ENCODE peak calls at places on chromosome 21, in five cellular contexts. N, W, B, C and E are unnamed samples.

GRCh38 chr21:45786660-45787059 is 143.1 kb downstream of the PCBP3 start:
- DNase-seq in N (no peak), W (no peak), B (no peak), C (no peak), E (no peak)

GRCh38 chr21:45829566-45830147 is 151.9 kb upstream of the COL6A1 start:
- DNase-seq in N (no peak), W (peak; percentile 6), B (no peak), C (no peak), E (no peak)

GRCh38 chr21:37220433-37220980 is 46.6 kb downstream of the VPS26C start:
- DNase-seq in N (no peak), W (peak; percentile 44), B (no peak), C (no peak), E (peak; percentile 23)

GRCh38 chr21:15706686-15707085 is 23.1 kb upstream of the USP25 start:
- DNase-seq in N (no peak), W (no peak), B (no peak), C (no peak), E (peak; percentile 23)

GRCh38 chr21:35920428-35920827 is 139.9 kb downstream of the SETD4 start:
- DNase-seq in N (no peak), W (no peak), B (no peak), C (no peak), E (no peak)

GRCh38 chr21:45877160-45877438 is 104.5 kb upstream of the COL6A1 start:
- DNase-seq in N (no peak), W (no peak), B (no peak), C (no peak), E (no peak)

GRCh38 chr21:16678479-16678878 is 834.4 kb upstream of the CXADR start:
- DNase-seq in N (no peak), W (no peak), B (no peak), C (no peak), E (no peak)

GRCh38 chr21:27636671-27637070 is 669.8 kb upstream of the ADAMTS5 start:
- DNase-seq in N (no peak), W (no peak), B (no peak), C (no peak), E (no peak)

GRCh38 chr21:22554690-22555316 is 1556.6 kb downstream of the NCAM2 start:
- DNase-seq in N (no peak), W (no peak), B (no peak), C (no peak), E (no peak)

GRCh38 chr21:25292396-25292795 is 314.9 kb downstream of the MRPL39 start:
- DNase-seq in N (no peak), W (no peak), B (no peak), C (no peak), E (no peak)

GRCh38 chr21:16709866-16710550 is 802.8 kb upstream of the CXADR start:
- DNase-seq in N (no peak), W (no peak), B (no peak), C (no peak), E (no peak)

GRCh38 chr21:25297117-25297516 is 310.2 kb downstream of the MRPL39 start:
- DNase-seq in N (no peak), W (no peak), B (no peak), C (no peak), E (no peak)

GRCh38 chr21:17775431-17776126 is 43.6 kb downstream of the C21orf91 start:
- DNase-seq in N (no peak), W (no peak), B (no peak), C (peak; percentile 87), E (peak; percentile 42)

GRCh38 chr21:46119565-46120271 is 21.8 kb downstream of the COL6A2 start:
- DNase-seq in N (no peak), W (no peak), B (no peak), C (no peak), E (peak; percentile 4)

GRCh38 chr21:45724994-45725843 is 81.7 kb downstream of the PCBP3 start:
- DNase-seq in N (no peak), W (no peak), B (no peak), C (no peak), E (no peak)

GRCh38 chr21:45680215-45680614 is 36.7 kb downstream of the PCBP3 start:
- DNase-seq in N (no peak), W (no peak), B (no peak), C (no peak), E (no peak)

GRCh38 chr21:37202221-37202805 is 64.8 kb downstream of the VPS26C start:
- DNase-seq in N (no peak), W (no peak), B (no peak), C (no peak), E (no peak)

GRCh38 chr21:33042812-33043211 is 17.1 kb downstream of the OLIG2 start:
- DNase-seq in N (no peak), W (no peak), B (no peak), C (no peak), E (no peak)

GRCh38 chr21:45224189-45224938 is 63.3 kb downstream of the POFUT2 start:
- DNase-seq in N (no peak), W (no peak), B (no peak), C (peak; percentile 89), E (peak; percentile 42)

GRCh38 chr21:31983120-31983519 is 110.3 kb downstream of the HUNK start:
- DNase-seq in N (no peak), W (no peak), B (no peak), C (no peak), E (no peak)

GRCh38 chr21:36791695-36792451 is 93.0 kb downstream of the SIM2 start:
- DNase-seq in N (peak; percentile 79), W (peak; percentile 70), B (no peak), C (no peak), E (no peak)

GRCh38 chr21:31257265-31257664 is 86.8 kb downstream of the TIAM1 start:
- DNase-seq in N (no peak), W (no peak), B (no peak), C (no peak), E (no peak)

GRCh38 chr21:40487406-40487805 is 359.6 kb downstream of the DSCAM start:
- DNase-seq in N (no peak), W (no peak), B (no peak), C (no peak), E (no peak)

DNA sequence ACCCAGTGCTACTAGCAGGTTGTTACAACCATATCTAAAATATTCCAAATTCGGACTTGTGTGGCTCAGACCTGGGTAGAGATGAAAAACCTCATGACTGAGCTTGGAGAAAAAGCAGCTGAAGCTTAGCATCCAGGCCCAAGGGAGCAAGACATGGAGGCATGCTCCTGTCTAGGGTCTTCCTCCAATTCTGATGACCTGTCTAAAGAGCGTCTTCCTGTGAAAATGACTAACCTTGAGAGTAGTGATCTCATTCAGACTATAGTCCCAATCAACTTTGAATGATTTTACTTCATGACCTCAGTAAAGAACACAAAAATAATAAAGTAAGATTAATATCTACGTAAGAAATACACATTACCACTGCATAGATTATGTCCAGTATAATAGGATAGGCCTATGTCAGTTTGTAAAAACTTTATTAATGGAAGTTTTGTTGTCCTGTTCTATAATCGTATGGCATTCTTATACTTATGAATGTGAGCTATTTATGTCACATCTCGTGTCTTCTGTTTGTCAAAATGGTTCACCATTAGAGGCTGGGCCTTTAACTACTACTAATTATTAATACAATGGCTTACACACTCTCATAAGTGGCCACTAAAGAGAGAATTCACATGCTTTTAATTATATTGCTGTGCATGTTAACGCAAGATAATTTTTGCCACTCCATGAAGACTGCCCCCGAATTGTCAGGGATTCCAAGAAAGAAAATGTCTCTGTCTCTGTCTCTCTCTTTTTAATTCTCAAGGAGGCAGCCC is 201.3 kb downstream of the NCAM2 start:
- DNase-seq in N (no peak), W (no peak), B (no peak), C (no peak), E (no peak)
- H3K27ac ChIP-seq in N (peak overlapping the region; percentile 79), W (no peak overlapping the region), B (no peak overlapping the region), C (no peak overlapping the region), E (peak overlapping the region; percentile 70)

GRCh38 chr21:43929217-43929971 is 64.4 kb downstream of the AGPAT3 start:
- DNase-seq in N (peak; percentile 71), W (peak; percentile 67), B (no peak), C (no peak), E (no peak)
- H3K27ac ChIP-seq in N (no peak overlapping the region), W (no peak overlapping the region), B (peak overlapping the region; percentile 18), C (no peak overlapping the region), E (no peak overlapping the region)

DNA sequence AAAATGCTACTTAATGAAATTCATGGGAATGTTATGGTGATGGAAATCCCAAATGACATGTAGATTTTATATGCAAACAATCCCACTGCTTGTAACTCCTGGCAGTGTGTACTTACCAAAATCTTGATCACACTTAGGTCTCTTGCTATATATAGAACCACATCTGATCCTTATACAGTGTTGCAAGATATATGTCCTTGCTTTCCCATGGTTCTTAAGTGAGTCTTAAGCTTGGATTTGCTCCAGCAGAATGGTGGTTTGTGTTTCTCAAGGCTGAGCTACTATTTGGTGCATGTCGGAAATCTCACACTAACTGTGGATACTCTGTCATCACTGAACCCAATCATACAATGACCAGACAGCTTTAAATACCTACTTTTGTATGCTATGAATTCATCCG is 50.0 kb downstream of the KCNJ15 start:
- DNase-seq in N (no peak), W (no peak), B (no peak), C (no peak), E (no peak)
- H3K27ac ChIP-seq in N (no peak overlapping the region), W (no peak overlapping the region), B (no peak overlapping the region), C (no peak overlapping the region), E (no peak overlapping the region)

GRCh38 chr21:43289442-43289841 is 120.6 kb downstream of the CRYAA start:
- DNase-seq in N (no peak), W (no peak), B (no peak), C (no peak), E (no peak)
- H3K27ac ChIP-seq in N (no peak overlapping the region), W (no peak overlapping the region), B (no peak overlapping the region), C (no peak overlapping the region), E (no peak overlapping the region)

GRCh38 chr21:34743285-34743684 is 74.5 kb downstream of the CLIC6 start:
- DNase-seq in N (no peak), W (no peak), B (no peak), C (no peak), E (no peak)
- H3K27ac ChIP-seq in N (no peak overlapping the region), W (no peak overlapping the region), B (no peak overlapping the region), C (no peak overlapping the region), E (no peak overlapping the region)

GRCh38 chr21:41861987-41862386 is 17.2 kb downstream of the PRDM15 start:
- DNase-seq in N (no peak), W (no peak), B (no peak), C (no peak), E (no peak)
- H3K27ac ChIP-seq in N (no peak overlapping the region), W (no peak overlapping the region), B (no peak overlapping the region), C (no peak overlapping the region), E (no peak overlapping the region)

GRCh38 chr21:29096619-29097018 is 23.2 kb upstream of the CCT8 start:
- DNase-seq in N (no peak), W (no peak), B (no peak), C (no peak), E (no peak)
- H3K27ac ChIP-seq in N (no peak overlapping the region), W (no peak overlapping the region), B (no peak overlapping the region), C (no peak overlapping the region), E (no peak overlapping the region)